ENCODE peak calls at places on chromosomes 4 and X, in five cellular contexts. A is brain microvascular endothelial cell, T is A673, Y is right lobe of liver, F is aorta. J is an unnamed sample.

GRCh38 chr4:100240008-100240407 is 49.7 kb upstream of the DDIT4L start:
- DNase-seq in Y (no peak), T (no peak), A (peak), F (no peak), J (peak)

GRCh38 chr4:48546336-48546735 is 56.3 kb downstream of the ZAR1 start:
- DNase-seq in Y (no peak), F (no peak), T (peak), A (peak), J (peak)

GRCh38 chr4:108351806-108352205 is 183.1 kb upstream of the LEF1 start:
- DNase-seq in A (peak), T (no peak), Y (no peak), F (no peak), J (peak)

GRCh38 chr4:149589826-149590225 is 225.8 kb downstream of the IQCM start:
- DNase-seq in A (no peak), T (no peak), Y (no peak), F (no peak), J (no peak)

GRCh38 chrX:153828723-153829548 is 1.4 kb downstream of the PDZD4 start:
- DNase-seq in A (no peak), F (peak), Y (no peak), T (no peak), J (no peak)

GRCh38 chr4:114597410-114598115 is 1.0 kb upstream of the UGT8 start:
- DNase-seq in A (no peak), Y (no peak), F (no peak), T (no peak), J (no peak)

GRCh38 chr4:76535603-76536380 is 100.8 kb downstream of the SHROOM3 start:
- DNase-seq in F (no peak), A (peak), Y (no peak), T (no peak), J (peak)

GRCh38 chr4:28167411-28167810 is 1306.8 kb downstream of the STIM2 start:
- DNase-seq in T (no peak), A (no peak), Y (no peak), F (no peak), J (no peak)

GRCh38 chrX:137428777-137429564 is 137.0 kb upstream of the ZIC3 start:
- DNase-seq in F (no peak), A (no peak), Y (no peak), T (peak), J (no peak)
- H3K4me3 ChIP-seq in F (no peak), A (no peak), Y (peak), T (no peak), J (no peak)

DNA sequence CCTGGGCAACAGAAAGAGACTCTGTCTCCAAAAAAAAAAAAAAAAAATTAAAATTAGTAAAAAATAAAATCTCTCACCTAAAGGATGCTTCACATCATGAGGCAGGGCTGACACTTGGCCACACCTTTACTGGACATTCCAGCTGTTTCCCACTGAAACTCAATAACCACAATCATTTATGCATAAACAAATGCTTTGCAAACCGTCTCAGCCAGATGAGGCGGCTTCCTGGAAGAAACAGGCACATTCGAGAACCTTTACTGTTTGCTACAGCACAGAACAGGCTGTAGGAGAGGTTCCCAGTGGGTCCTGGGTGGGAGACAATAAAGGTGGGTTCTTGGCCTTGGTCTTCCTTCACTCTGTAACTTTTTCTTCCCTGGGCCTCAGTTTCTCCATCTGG is 10.9 kb upstream of the TBC1D14 start:
- DNase-seq in T (no peak), Y (no peak), F (no peak), A (no peak), J (peak)
- H3K4me3 ChIP-seq in T (no peak), Y (no peak), F (no peak), A (no peak), J (no peak)

DNA sequence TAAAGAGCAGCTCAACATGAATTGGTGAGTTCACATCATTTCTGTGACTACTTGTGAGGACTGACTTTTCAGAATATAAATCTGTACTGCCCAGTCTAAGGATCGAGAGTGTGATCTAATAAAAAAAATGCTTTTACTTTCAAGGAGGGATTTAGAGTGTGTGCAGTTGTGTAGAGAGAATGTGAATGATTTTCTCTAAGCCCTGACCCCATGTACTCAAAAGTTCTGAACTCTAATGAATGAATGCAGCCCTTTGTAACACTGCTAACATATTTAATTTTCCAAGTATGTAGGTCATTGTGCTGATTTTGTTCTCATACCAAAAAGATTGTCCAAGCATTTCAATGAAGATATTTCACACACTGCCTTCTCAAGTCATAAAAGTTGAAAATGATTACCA is 92.5 kb upstream of the STOX2 start:
- DNase-seq in Y (no peak), T (no peak), A (no peak), F (no peak), J (no peak)
- H3K4me3 ChIP-seq in Y (no peak), T (no peak), A (no peak), F (no peak), J (no peak)

DNA sequence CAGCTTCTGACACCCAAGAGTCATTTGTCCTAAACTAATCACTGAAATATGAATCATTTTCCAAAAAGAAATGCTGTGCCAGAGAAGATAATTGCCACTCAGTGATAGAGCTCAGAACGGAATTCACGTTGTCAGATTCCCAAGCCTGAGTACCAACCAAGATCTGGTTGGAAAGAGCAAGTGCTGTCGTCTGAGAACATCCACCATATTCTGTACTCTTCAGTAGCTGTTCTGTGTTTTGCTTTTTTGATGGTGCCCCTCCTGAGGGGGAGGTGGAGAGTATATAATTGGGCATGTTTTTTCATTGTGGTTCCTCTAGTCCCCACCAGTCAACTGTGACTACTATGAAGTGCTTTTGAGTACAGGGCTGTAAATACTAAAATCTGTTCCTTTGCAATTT is 13.2 kb downstream of the RUFY3 start:
- DNase-seq in F (no peak), A (no peak), T (peak), Y (no peak), J (peak)
- H3K4me3 ChIP-seq in F (peak), A (peak), T (peak), Y (peak), J (peak)

GRCh38 chrX:117972681-117973080 is 143.9 kb downstream of the KLHL13 start:
- DNase-seq in T (peak), Y (no peak), F (no peak), A (no peak), J (no peak)
- H3K4me3 ChIP-seq in T (peak), Y (no peak), F (no peak), A (no peak), J (no peak)

GRCh38 chrX:25004485-25005032 is 11.2 kb downstream of the ARX start:
- DNase-seq in Y (no peak), A (no peak), F (no peak), T (no peak), J (no peak)
- H3K4me3 ChIP-seq in Y (no peak), A (no peak), F (no peak), T (no peak), J (no peak)

DNA sequence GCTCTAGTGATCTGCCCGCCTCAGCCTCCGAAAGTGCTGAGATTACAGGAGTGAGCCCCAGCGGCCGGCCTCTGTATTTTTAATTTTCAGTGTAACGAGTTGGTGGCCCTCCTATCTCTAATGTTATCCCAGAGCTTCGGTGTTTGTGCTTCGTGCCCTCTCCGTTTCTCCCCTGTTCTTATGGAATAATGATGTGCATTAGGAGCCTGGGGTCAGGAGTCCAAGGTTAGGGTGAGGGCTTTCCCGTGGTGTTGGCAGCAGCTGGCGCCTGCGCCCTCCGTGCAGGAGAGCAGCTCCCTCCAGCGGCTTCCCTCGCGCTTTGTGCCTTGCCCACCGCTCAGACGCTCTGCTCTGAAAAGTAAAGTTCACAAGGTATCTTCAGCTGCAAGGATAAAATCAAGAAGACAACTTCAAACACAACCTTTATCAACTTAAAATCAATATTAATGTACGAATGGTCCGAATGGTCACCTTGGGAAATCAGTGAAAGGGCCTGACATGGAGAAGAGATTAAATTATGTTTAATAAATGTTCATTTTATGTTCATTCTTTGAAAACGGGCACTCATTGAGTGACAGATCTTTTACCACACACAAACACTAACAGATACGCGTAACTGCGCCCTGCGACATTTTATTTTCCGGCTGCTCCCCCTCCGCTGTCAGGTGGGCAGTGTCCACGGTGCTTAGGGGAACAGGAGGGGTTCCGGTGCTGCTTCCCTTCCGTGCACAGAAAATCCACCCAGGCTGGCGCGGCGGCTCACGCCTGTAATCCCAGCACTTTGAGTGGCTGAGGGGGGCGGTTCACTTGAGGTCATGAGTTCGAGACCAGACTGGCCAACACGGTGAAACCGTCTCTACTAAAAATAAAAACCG is 62.4 kb downstream of the TRAPPC11 start:
- DNase-seq in Y (peak), T (peak), F (peak), A (peak), J (peak)
- H3K4me3 ChIP-seq in Y (no peak), T (peak), F (no peak), A (peak), J (peak)